ENCODE peak calls at places on chromosomes 2 and 18, in four cellular contexts. S is IMR-90, J is H9, E is neuronal stem cell. D is an unnamed sample.

GRCh38 chr2:53724511-53724910 is 43.1 kb upstream of the CHAC2 start:
- DNase-seq in S (peak), E (no peak), J (no peak), D (no peak)

GRCh38 chr2:218398437-218399390 is 954 bp upstream of the CTDSP1 start:
- DNase-seq in J (peak), S (peak), E (peak), D (peak)

GRCh38 chr2:237231593-237231992 is 145.9 kb downstream of the COPS8 start:
- DNase-seq in S (no peak), E (no peak), J (no peak), D (no peak)

GRCh38 chr2:86807462-86808275 is 17.0 kb upstream of the CD8A start:
- DNase-seq in J (peak), E (no peak), S (no peak), D (peak)

GRCh38 chr18:67519582-67519981 is 3.1 kb upstream of the DSEL start:
- DNase-seq in E (no peak), S (peak), J (no peak), D (no peak)

GRCh38 chr2:96207073-96207777 is 1.4 kb downstream of the STARD7 start:
- DNase-seq in S (no peak), J (no peak), E (no peak), D (peak)

GRCh38 chr2:127705281-127706065 is 4.2 kb downstream of the SFT2D3 start:
- DNase-seq in E (no peak), S (peak), J (no peak), D (peak)

GRCh38 chr2:234304945-234305344 is 191.9 kb downstream of the ARL4C start:
- DNase-seq in S (peak), E (peak), J (peak), D (peak)

GRCh38 chr2:212242739-212243138 is 295.9 kb downstream of the ERBB4 start:
- DNase-seq in S (no peak), E (no peak), J (no peak), D (no peak)

GRCh38 chr18:34795070-34795740 is 85.1 kb downstream of the DTNA start:
- DNase-seq in S (no peak), J (no peak), E (no peak), D (no peak)

GRCh38 chr2:108787209-108787558 is 613 bp downstream of the CCDC138 start:
- DNase-seq in J (no peak), E (peak), S (no peak), D (no peak)

GRCh38 chr2:64979744-64980143 is 9.5 kb upstream of the SLC1A4 start:
- DNase-seq in J (no peak), S (no peak), E (no peak), D (no peak)

GRCh38 chr18:3081558-3081957 is 68.6 kb upstream of the LPIN2 start:
- DNase-seq in J (no peak), S (no peak), E (no peak), D (no peak)

GRCh38 chr2:102041351-102041750 is 49.6 kb downstream of the IL1R2 start:
- DNase-seq in S (peak), J (no peak), E (no peak), D (peak)

GRCh38 chr2:85071096-85071495 is 62.1 kb upstream of the TCF7L1 start:
- DNase-seq in S (peak), J (no peak), E (no peak), D (no peak)

GRCh38 chr2:127568128-127568527 is 32.6 kb downstream of the MYO7B start:
- DNase-seq in S (no peak), E (no peak), J (peak), D (no peak)

GRCh38 chr2:32711908-32712307 is 84.1 kb downstream of the TTC27 start:
- DNase-seq in E (no peak), J (no peak), S (no peak), D (no peak)

GRCh38 chr2:32715391-32715841 is 87.6 kb downstream of the TTC27 start:
- DNase-seq in E (no peak), J (no peak), S (peak), D (no peak)

GRCh38 chr2:32714521-32714920 is 86.7 kb downstream of the TTC27 start:
- DNase-seq in J (no peak), E (no peak), S (no peak), D (no peak)

GRCh38 chr2:32712870-32713269 is 85.0 kb downstream of the TTC27 start:
- DNase-seq in S (peak), E (no peak), J (no peak), D (no peak)

DNA sequence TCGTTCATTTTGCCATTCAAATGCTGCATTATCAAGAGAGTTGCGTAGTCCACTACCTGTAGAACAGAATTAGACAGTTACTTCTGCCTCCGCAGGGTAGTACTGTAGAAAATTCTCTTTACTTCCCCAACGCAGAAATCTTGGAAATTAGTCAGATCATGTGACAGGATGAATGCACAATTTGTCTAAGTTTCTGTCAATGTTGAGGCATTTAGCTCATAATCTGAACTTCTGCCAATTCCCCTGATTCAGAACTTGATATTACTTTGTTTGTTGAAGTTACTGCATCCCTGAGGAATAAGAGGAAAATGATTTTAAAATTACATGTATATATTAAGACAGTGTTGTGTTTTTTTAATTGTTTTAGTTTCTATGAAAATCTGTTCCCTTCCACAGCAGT is 83.4 kb downstream of the TTC27 start:
- DNase-seq in J (no peak), E (no peak), S (peak), D (no peak)
- H3K4me2 ChIP-seq in J (no peak), E (no peak), S (peak), D (no peak)

DNA sequence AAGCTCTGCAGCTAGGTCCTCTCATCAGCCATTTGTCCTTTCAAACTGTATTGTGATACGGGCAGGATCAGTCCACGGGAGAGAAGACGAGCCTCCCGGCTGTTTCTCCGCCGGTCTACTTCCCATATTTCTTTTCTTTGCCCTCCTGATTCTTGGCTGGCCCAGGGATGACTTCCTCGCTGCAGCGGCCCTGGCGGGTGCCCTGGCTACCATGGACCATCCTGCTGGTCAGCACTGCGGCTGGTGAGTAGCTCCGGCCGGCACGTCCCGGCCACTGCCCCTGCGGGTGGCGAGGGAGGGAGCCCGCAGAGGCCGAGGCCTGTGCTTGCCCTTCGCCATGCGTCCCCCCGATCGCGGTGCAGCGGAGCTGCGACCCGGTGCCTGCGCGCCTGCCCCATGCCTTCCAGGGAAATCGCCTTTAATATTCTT is 1.2 kb downstream of the BMPR2 start:
- DNase-seq in E (peak), S (peak), J (peak), D (peak)
- H3K14ac ChIP-seq in E (no peak), S (peak), J (peak), D (peak)

DNA sequence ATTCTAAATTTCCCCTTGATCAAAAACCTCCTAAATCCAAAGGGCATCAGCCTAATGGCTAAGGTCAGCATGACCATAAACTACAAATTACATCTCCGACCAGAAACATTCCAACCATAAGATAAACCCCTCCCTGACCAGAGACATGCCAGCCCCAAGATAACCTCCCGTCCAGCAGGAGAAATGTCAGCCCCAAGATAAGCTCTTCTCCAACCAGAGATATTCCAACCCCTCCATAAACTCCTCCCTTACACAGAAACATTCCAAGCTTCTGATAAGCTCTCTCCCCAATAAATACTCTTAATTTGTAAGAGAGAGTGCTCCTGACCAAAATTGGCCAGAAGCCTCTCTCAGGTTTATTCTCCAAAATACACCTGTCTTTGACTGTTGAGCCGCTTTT is 274.0 kb downstream of the RNF152 start:
- DNase-seq in E (no peak), J (no peak), S (no peak), D (no peak)
- H3K4ac ChIP-seq in E (no peak), J (no peak), S (no peak), D (no peak)

GRCh38 chr2:26614205-26615128 is 26.7 kb downstream of the CIB4 start:
- DNase-seq in J (no peak), E (no peak), S (no peak), D (no peak)

GRCh38 chr2:26616032-26616863 is 24.9 kb downstream of the CIB4 start:
- DNase-seq in E (no peak), J (peak), S (no peak), D (no peak)

GRCh38 chr2:26613241-26614204 is 27.6 kb downstream of the CIB4 start:
- DNase-seq in S (no peak), E (no peak), J (no peak), D (no peak)

GRCh38 chr2:26616864-26617135 is 24.4 kb downstream of the CIB4 start:
- DNase-seq in E (no peak), S (no peak), J (peak), D (no peak)

DNA sequence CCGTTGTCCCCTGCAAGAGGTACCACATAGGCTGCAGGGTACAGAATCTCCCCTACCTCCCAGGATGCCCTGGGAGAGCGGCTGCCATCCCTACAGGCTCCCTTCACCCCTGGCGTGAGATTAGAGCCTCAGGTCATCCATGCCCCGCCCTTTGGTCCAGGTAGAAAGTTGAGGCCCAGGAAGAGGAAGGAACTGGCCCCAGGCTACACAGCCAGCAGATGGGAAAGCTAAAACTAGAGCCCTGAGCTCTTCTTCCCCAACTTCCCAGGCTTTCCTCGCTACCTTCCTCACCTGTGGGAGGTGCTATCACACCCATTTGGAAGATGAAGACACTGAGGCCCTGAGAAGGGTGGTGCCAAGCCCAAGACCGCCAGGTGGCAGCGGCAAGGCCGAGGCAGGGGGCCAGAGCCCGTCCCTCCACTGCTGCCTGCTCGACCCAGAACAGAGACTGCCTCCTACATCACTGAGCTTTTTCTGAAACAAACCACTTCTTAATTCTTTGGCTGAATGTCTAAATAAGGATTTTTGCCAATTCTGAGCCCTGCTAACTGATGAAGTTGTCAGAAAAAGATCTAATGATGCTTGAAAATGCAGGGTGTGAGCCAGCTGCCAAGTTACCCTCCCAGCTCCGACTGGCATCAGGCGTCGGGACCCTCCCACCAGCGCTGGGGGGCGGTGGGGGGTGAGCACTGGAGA is 25.7 kb downstream of the CIB4 start:
- DNase-seq in E (no peak), S (no peak), J (peak), D (no peak)
- H3K4me2 ChIP-seq in E (no peak), S (no peak), J (no peak), D (no peak)

GRCh38 chr2:180360283-180360618 is 353.2 kb upstream of the CWC22 start:
- DNase-seq in S (no peak), J (no peak), E (no peak), D (no peak)
- H3K14ac ChIP-seq in S (no peak), J (no peak), E (no peak), D (no peak)